ENCODE peak calls at places on chromosomes 1 and 21, in six cellular contexts. J is upper lobe of left lung, H is body of pancreas, G is prostate gland, Y is sigmoid colon, K is IMR-90. I is an unnamed sample. For H3K4me1, the result is how much of the 10 kb centered on the place peaks cover.

GRCh38 chr1:169109561-169110134 is 3.2 kb downstream of the ATP1B1 start:
- DNase-seq in J (peak), H (peak), G (peak), Y (peak), K (peak), I (peak)

GRCh38 chr1:147641695-147642592 is 28.4 kb downstream of the ACP6 start:
- DNase-seq in J (peak), H (peak), G (peak), Y (no peak), K (peak), I (no peak)

GRCh38 chr1:155263067-155263466 is 907 bp upstream of the SCAMP3 start:
- DNase-seq in J (no peak), H (no peak), G (no peak), Y (peak), K (no peak), I (no peak)

GRCh38 chr21:35232545-35233176 is 183.6 kb upstream of the RUNX1 start:
- DNase-seq in J (no peak), H (peak), G (no peak), Y (no peak), K (peak), I (no peak)

GRCh38 chr1:3019007-3019515 is 2.2 kb upstream of the ACTRT2 start:
- DNase-seq in J (peak), H (peak), G (no peak), Y (peak), K (no peak), I (no peak)

GRCh38 chr1:54302951-54303843 is 103.0 kb downstream of the SSBP3 start:
- DNase-seq in J (no peak), H (no peak), G (no peak), Y (no peak), K (no peak), I (no peak)

GRCh38 chr1:94646151-94646643 is 104.6 kb upstream of the F3 start:
- DNase-seq in J (no peak), H (no peak), G (no peak), Y (no peak), K (peak), I (no peak)

GRCh38 chr1:40363721-40364120 is 9.8 kb upstream of the SMAP2 start:
- DNase-seq in J (no peak), H (no peak), G (no peak), Y (no peak), K (no peak), I (no peak)

GRCh38 chr1:12052008-12052573 is 11.0 kb upstream of the TNFRSF8 start:
- DNase-seq in J (peak), H (peak), G (no peak), Y (peak), K (peak), I (no peak)

GRCh38 chr1:203046984-203047630 is 20.8 kb downstream of the PPFIA4 start:
- DNase-seq in J (no peak), H (no peak), G (no peak), Y (no peak), K (peak), I (no peak)

GRCh38 chr1:41588334-41588875 is 103.9 kb upstream of the EDN2 start:
- DNase-seq in J (no peak), H (no peak), G (no peak), Y (no peak), K (no peak), I (no peak)

GRCh38 chr1:105462308-105462707 is 1594.2 kb upstream of the PRMT6 start:
- DNase-seq in J (no peak), H (no peak), G (no peak), Y (no peak), K (no peak), I (no peak)

GRCh38 chr1:184189361-184189760 is 137.8 kb downstream of the TSEN15 start:
- DNase-seq in J (no peak), H (peak), G (no peak), Y (no peak), K (no peak), I (no peak)

GRCh38 chr1:84020151-84020550 is 21.2 kb upstream of the TTLL7 start:
- DNase-seq in J (no peak), H (peak), G (peak), Y (no peak), K (no peak), I (no peak)

GRCh38 chr1:165807613-165808012 is 19.8 kb upstream of the UCK2 start:
- DNase-seq in J (no peak), H (no peak), G (no peak), Y (no peak), K (no peak), I (no peak)

GRCh38 chr1:227793948-227794812 is 21.3 kb upstream of the PRSS38 start:
- DNase-seq in J (no peak), H (peak), G (peak), Y (peak), K (peak), I (peak)

GRCh38 chr21:37079211-37079824 is 6.3 kb downstream of the TTC3 start:
- DNase-seq in J (no peak), H (no peak), G (no peak), Y (no peak), K (no peak), I (no peak)

GRCh38 chr1:91166106-91166712 is 144.4 kb upstream of the ZNF644 start:
- DNase-seq in J (peak), H (peak), G (no peak), Y (no peak), K (peak), I (no peak)

GRCh38 chr1:32702599-32703478 is at the start of gene SYNC:
- DNase-seq in J (peak), H (peak), G (no peak), Y (peak), K (peak), I (no peak)

GRCh38 chr1:22317920-22318243 is 133.8 kb upstream of the ZBTB40 start:
- DNase-seq in J (no peak), H (no peak), G (no peak), Y (no peak), K (no peak), I (no peak)

GRCh38 chr21:45378258-45378966 is 26.6 kb upstream of the COL18A1 start:
- DNase-seq in J (no peak), H (peak), G (no peak), Y (peak), K (peak), I (peak)

GRCh38 chr1:145922266-145922665 is 3.7 kb upstream of the PEX11B start:
- DNase-seq in J (no peak), H (no peak), G (no peak), Y (no peak), K (peak), I (no peak)

GRCh38 chr1:234276389-234276788 is 96.9 kb upstream of the COA6 start:
- DNase-seq in J (no peak), H (peak), G (peak), Y (no peak), K (no peak), I (no peak)

GRCh38 chr1:180586671-180587155 is 27.9 kb downstream of the OVAAL start:
- DNase-seq in J (no peak), H (peak), G (peak), Y (no peak), K (peak), I (no peak)

GRCh38 chr1:39050001-39050400 is 23.9 kb downstream of the NDUFS5 start:
- DNase-seq in J (no peak), H (no peak), G (no peak), Y (no peak), K (no peak), I (no peak)

GRCh38 chr1:167169642-167170041 is 51.0 kb upstream of the POU2F1 start:
- DNase-seq in J (no peak), H (no peak), G (no peak), Y (no peak), K (no peak), I (no peak)

GRCh38 chr1:240737761-240738265 is 125.9 kb upstream of the GREM2 start:
- DNase-seq in J (no peak), H (no peak), G (no peak), Y (no peak), K (no peak), I (no peak)

GRCh38 chr1:185811062-185811709 is 77.0 kb downstream of the HMCN1 start:
- DNase-seq in J (no peak), H (no peak), G (no peak), Y (peak), K (no peak), I (no peak)

GRCh38 chr21:36113647-36114428 is 21.0 kb upstream of the CBR3 start:
- DNase-seq in J (peak), H (peak), G (peak), Y (no peak), K (no peak), I (no peak)

GRCh38 chr21:33690874-33691273 is 48.6 kb downstream of the ITSN1 start:
- DNase-seq in J (no peak), H (no peak), G (no peak), Y (no peak), K (no peak), I (no peak)

GRCh38 chr1:183633676-183634343 is 1.8 kb downstream of the ARPC5 start:
- DNase-seq in J (no peak), H (no peak), G (no peak), Y (no peak), K (peak), I (no peak)

GRCh38 chr1:5830771-5831599 is 161.2 kb downstream of the NPHP4 start:
- DNase-seq in J (no peak), H (peak), G (no peak), Y (no peak), K (no peak), I (no peak)

GRCh38 chr1:84062496-84062895 is 63.6 kb upstream of the TTLL7 start:
- DNase-seq in J (no peak), H (no peak), G (no peak), Y (no peak), K (no peak), I (no peak)

GRCh38 chr21:41966341-41966833 is 12.6 kb upstream of the C2CD2 start:
- DNase-seq in J (no peak), H (no peak), G (no peak), Y (no peak), K (peak), I (no peak)

GRCh38 chr21:26546698-26547097 is 26.4 kb downstream of the CYYR1 start:
- DNase-seq in J (peak), H (no peak), G (no peak), Y (no peak), K (no peak), I (no peak)

GRCh38 chr1:198099755-198100154 is 57.0 kb upstream of the NEK7 start:
- DNase-seq in J (no peak), H (no peak), G (no peak), Y (no peak), K (no peak), I (no peak)

GRCh38 chr1:11354893-11355593 is 82.0 kb downstream of the UBIAD1 start:
- DNase-seq in J (no peak), H (no peak), G (no peak), Y (no peak), K (no peak), I (no peak)

GRCh38 chr1:34779526-34779925 is 1.5 kb upstream of the GJB3 start:
- DNase-seq in J (peak), H (no peak), G (no peak), Y (peak), K (no peak), I (no peak)

DNA sequence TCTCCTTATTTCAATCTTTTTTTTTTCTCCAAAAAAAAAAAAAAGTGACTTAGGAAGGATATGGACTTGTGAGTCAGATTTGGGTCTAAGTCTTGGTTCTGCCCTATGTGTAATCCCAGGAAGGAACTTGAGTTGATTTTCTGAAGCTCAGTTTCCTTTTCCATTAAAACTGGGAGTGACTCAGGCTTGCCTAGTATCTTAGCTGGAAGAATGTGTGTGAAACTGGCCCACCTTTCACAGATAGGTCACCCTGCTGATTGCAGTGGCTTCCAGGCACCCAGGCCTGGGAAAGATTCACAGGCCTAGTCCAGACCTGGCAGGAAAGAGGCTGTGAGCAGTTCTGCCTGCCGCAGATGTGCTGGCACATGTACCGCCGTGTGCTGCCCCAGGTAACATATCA is 218.3 kb upstream of the HOOK1 start:
- DNase-seq in J (no peak), H (peak), G (peak), Y (no peak), K (peak), I (no peak)
- H3K4me1 ChIP-seq in J (under half), H (under half), G (under half), Y (half or more), K (under half), I (under half)

GRCh38 chr1:9912264-9912936 is 2.3 kb upstream of the CTNNBIP1 start:
- DNase-seq in J (no peak), H (no peak), G (no peak), Y (no peak), K (no peak), I (no peak)

GRCh38 chr1:9909222-9910046 is 635 bp downstream of the CTNNBIP1 start:
- DNase-seq in J (no peak), H (peak), G (no peak), Y (peak), K (no peak), I (no peak)

GRCh38 chr1:9908846-9909221 is 1.2 kb downstream of the CTNNBIP1 start:
- DNase-seq in J (no peak), H (no peak), G (no peak), Y (no peak), K (no peak), I (no peak)

GRCh38 chr1:9910080-9910424 is at the start of gene CTNNBIP1:
- DNase-seq in J (no peak), H (no peak), G (no peak), Y (no peak), K (no peak), I (no peak)

DNA sequence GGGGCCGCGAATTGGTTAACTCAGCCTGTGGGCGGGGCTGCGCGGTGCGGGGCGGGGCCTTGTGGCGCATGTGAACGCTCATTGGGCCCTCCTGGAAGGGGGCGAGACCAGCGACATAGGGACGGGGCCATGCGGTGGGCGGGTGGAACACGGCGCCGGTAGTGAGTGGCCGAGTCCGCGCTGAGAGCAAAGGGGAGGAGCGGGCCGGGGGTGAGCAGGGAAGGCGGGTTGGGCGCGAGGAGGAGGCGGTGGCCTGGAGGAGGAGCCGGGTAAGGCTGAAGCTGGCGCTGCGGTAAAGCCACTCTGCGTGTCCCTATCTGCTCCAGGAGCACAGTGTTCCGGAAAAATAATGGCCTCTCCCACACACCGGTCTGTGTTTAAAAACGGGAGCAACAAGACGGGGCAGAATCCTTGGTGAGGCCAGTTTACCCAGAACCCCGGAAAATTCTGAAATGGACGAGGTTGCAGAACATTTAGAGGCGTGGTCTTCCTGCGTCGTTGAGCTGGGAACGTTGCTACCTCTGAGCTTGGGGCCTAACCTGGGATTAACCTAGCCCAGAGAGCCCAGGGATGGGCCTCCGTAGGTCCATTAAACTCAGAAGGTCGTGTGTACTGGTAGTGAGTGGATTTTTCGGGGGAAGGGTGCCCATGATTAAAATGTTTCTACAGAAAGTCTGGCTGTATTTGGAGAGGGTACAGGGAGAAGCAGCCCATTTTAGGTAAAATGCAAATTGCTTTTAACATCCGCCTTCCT is 533 bp upstream of the CTNNBIP1 start:
- DNase-seq in J (peak), H (peak), G (peak), Y (peak), K (peak), I (peak)
- TF ChIP-seq POLR2A in J (peak), H (peak), G (peak), Y (peak), K (peak), I (peak)

DNA sequence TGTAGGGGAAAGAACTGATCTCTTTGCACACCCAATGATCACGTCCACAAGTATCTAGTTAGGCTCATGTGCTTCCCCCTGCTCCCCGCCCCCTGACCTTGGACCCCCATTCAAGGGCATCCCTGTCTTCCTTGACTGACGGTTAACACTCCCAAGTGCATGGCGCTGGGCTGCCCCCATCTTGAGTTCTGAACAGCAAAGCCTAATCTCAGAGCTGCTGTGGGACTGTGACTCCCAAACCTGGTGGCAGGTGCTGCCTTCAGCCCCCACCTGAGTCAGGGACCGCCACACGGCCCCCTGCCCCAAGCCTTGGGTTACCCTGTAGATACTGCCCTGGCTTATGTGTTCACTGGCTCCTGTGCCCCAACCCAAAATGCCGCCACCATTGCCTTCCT is 925 bp downstream of the TNNI1 start:
- DNase-seq in J (no peak), H (no peak), G (no peak), Y (no peak), K (no peak), I (no peak)
- H3K4me1 ChIP-seq in J (under half), H (under half), G (under half), Y (under half), K (under half), I (under half)

GRCh38 chr1:37474697-37475379 is 458 bp downstream of the ZC3H12A start:
- DNase-seq in J (no peak), H (peak), G (no peak), Y (peak), K (no peak), I (peak)
- TF ChIP-seq POLR2A in J (no peak), H (no peak), G (no peak), Y (no peak), K (peak), I (no peak)

I was measured in breast epithelium.